ENCODE peak calls at places on chromosomes 1 and 21, in five cellular contexts. Z, W, P, C and H are unnamed samples.
A peak's percentile ranks its signal among the peaks of the same experiment; 100 is the strongest.

GRCh38 chr1:12296623-12297022 is 66.8 kb downstream of the VPS13D start:
- DNase-seq in W (peak; percentile 54), C (no peak), P (no peak), Z (peak; percentile 79), H (no peak)

GRCh38 chr1:182615468-182616129 is 11.4 kb upstream of the RGS16 start:
- DNase-seq in P (peak; percentile 56), C (no peak), Z (peak; percentile 78), W (no peak), H (no peak)

GRCh38 chr1:21539933-21540332 is 30.7 kb downstream of the ALPL start:
- DNase-seq in C (peak; percentile 47), P (no peak), Z (no peak), W (no peak), H (no peak)

GRCh38 chr1:94463765-94464330 is 45.7 kb downstream of the ABCD3 start:
- DNase-seq in W (peak; percentile 26), P (no peak), C (peak; percentile 66), Z (peak; percentile 55), H (peak; percentile 29)

GRCh38 chr1:20411196-20411980 is 74.6 kb downstream of the CAMK2N1 start:
- DNase-seq in Z (peak; percentile 94), C (peak; percentile 51), P (peak; percentile 33), W (peak; percentile 98), H (peak; percentile 86)

GRCh38 chr1:65674522-65674921 is 118.2 kb upstream of the PDE4B start:
- DNase-seq in Z (no peak), W (no peak), C (no peak), P (no peak), H (no peak)

GRCh38 chr1:57517587-57518397 is 93.9 kb upstream of the DAB1 start:
- DNase-seq in P (no peak), Z (no peak), C (no peak), W (no peak), H (no peak)

GRCh38 chr1:211951856-211952255 is 83.5 kb downstream of the INTS7 start:
- DNase-seq in P (no peak), C (peak; percentile 38), Z (peak; percentile 54), W (peak; percentile 21), H (peak; percentile 10)

GRCh38 chr21:15249285-15249993 is 184.6 kb upstream of the NRIP1 start:
- DNase-seq in Z (peak; percentile 59), P (no peak), C (no peak), W (no peak), H (no peak)

GRCh38 chr1:42851420-42851819 is 5.0 kb downstream of the ZNF691 start:
- DNase-seq in Z (no peak), C (no peak), P (no peak), W (no peak), H (no peak)

GRCh38 chr1:116909511-116910378 is at the start of gene PTGFRN:
- DNase-seq in C (peak; percentile 51), W (peak; percentile 32), P (peak; percentile 26), Z (peak; percentile 69), H (peak; percentile 29)

GRCh38 chr1:226406401-226406881 is 1.5 kb downstream of the PARP1 start:
- DNase-seq in W (no peak), P (no peak), Z (peak; percentile 1), C (peak; percentile 17), H (no peak)

GRCh38 chr1:11920239-11920903 is 5.9 kb downstream of the KIAA2013 start:
- DNase-seq in P (no peak), W (no peak), C (no peak), Z (peak; percentile 29), H (no peak)

GRCh38 chr1:229184066-229184465 is 86.8 kb upstream of the RAB4A start:
- DNase-seq in Z (no peak), C (no peak), P (no peak), W (no peak), H (no peak)

GRCh38 chr1:116321766-116322175 is 51.3 kb upstream of the ATP1A1 start:
- DNase-seq in W (no peak), P (no peak), C (no peak), Z (no peak), H (no peak)

GRCh38 chr1:210754931-210755670 is 378.8 kb downstream of the KCNH1 start:
- DNase-seq in W (no peak), C (no peak), Z (peak; percentile 27), P (no peak), H (no peak)

GRCh38 chr1:230176871-230177411 is 109.9 kb downstream of the GALNT2 start:
- DNase-seq in P (no peak), Z (no peak), W (no peak), C (no peak), H (no peak)

GRCh38 chr1:228021526-228022030 is 14.8 kb downstream of the WNT3A start:
- DNase-seq in P (no peak), W (no peak), Z (no peak), C (no peak), H (no peak)

GRCh38 chr1:228210076-228210651 is 2.3 kb downstream of the OBSCN start:
- DNase-seq in P (no peak), Z (no peak), C (peak; percentile 47), W (no peak), H (no peak)

GRCh38 chr1:8333246-8333987 is 15.5 kb downstream of the SLC45A1 start:
- DNase-seq in P (no peak), Z (no peak), C (no peak), W (no peak), H (no peak)

GRCh38 chr1:37759451-37759850 is 5.5 kb downstream of the EPHA10 start:
- DNase-seq in P (no peak), C (no peak), W (no peak), Z (no peak), H (no peak)

GRCh38 chr1:53986458-53986857 is 31.5 kb downstream of the LDLRAD1 start:
- DNase-seq in Z (no peak), C (no peak), W (no peak), P (no peak), H (no peak)

GRCh38 chr1:66266350-66266749 is 267.6 kb upstream of the SGIP1 start:
- DNase-seq in P (no peak), C (no peak), Z (no peak), W (no peak), H (no peak)

GRCh38 chr1:22216210-22216883 is 73.5 kb upstream of the WNT4 start:
- DNase-seq in P (no peak), W (no peak), Z (no peak), C (no peak), H (no peak)

GRCh38 chr1:41221995-41222991 is 19.8 kb downstream of the SCMH1 start:
- DNase-seq in C (no peak), W (no peak), Z (peak; percentile 10), P (no peak), H (no peak)

GRCh38 chr1:67716800-67717199 is 31.8 kb downstream of the GADD45A start:
- DNase-seq in Z (peak; percentile 32), C (peak; percentile 17), W (peak; percentile 60), P (no peak), H (no peak)

GRCh38 chr1:160400646-160401486 is 502 bp downstream of the VANGL2 start:
- DNase-seq in C (no peak), P (no peak), Z (no peak), W (no peak), H (no peak)

GRCh38 chr1:78304766-78305165 is 186.0 kb upstream of the PTGFR start:
- DNase-seq in C (no peak), Z (no peak), P (no peak), W (no peak), H (no peak)

GRCh38 chr1:244052011-244052727 is 1.1 kb downstream of the ZBTB18 start:
- DNase-seq in Z (no peak), W (no peak), C (no peak), P (no peak), H (no peak)

GRCh38 chr21:16310191-16310590 is 580.4 kb downstream of the USP25 start:
- DNase-seq in Z (peak; percentile 39), W (no peak), P (no peak), C (no peak), H (no peak)